ENCODE peak calls at places on chromosomes 3 and 15, in ten cellular contexts. I, E, X, Z, P, M, J, Q, S and F are unnamed samples.

GRCh38 chr3:32996046-32996754 is 44.8 kb downstream of the CCR4 start:
- DNase-seq in I (no peak), E (no peak), X (no peak), Z (no peak), P (no peak), M (no peak), J (no peak), Q (no peak), S (no peak), F (no peak)

GRCh38 chr3:104279617-104280016 is 1087.1 kb upstream of the ALCAM start:
- DNase-seq in I (no peak), E (no peak), X (no peak), Z (no peak), P (no peak), M (no peak), J (no peak), Q (no peak), S (peak), F (no peak)

GRCh38 chr3:18424213-18424861 is 802 bp downstream of the SATB1 start:
- DNase-seq in I (no peak), E (no peak), X (no peak), Z (no peak), P (no peak), M (peak), J (no peak), Q (peak), S (no peak), F (no peak)

GRCh38 chr3:71512000-71512399 is 71.5 kb downstream of the FOXP1 start:
- DNase-seq in I (peak), E (no peak), X (no peak), Z (no peak), P (no peak), M (peak), J (no peak), Q (peak), S (no peak), F (no peak)

GRCh38 chr3:152100491-152101086 is 168.1 kb upstream of the MBNL1 start:
- DNase-seq in I (no peak), E (no peak), X (peak), Z (no peak), P (no peak), M (no peak), J (no peak), Q (no peak), S (peak), F (no peak)

GRCh38 chr3:100158877-100159563 is 44.7 kb upstream of the FILIP1L start:
- DNase-seq in I (no peak), E (no peak), X (no peak), Z (no peak), P (no peak), M (no peak), J (peak), Q (no peak), S (no peak), F (no peak)

GRCh38 chr15:101056366-101057334 is 137.5 kb downstream of the LRRK1 start:
- DNase-seq in I (no peak), E (no peak), X (no peak), Z (no peak), P (no peak), M (peak), J (no peak), Q (no peak), S (peak), F (no peak)

GRCh38 chr15:95857124-95857757 is 473.3 kb upstream of the NR2F2 start:
- DNase-seq in I (no peak), E (no peak), X (no peak), Z (no peak), P (no peak), M (no peak), J (no peak), Q (no peak), S (no peak), F (no peak)

GRCh38 chr3:58418227-58418626 is 15.4 kb downstream of the PDHB start:
- DNase-seq in I (no peak), E (no peak), X (no peak), Z (no peak), P (no peak), M (no peak), J (no peak), Q (no peak), S (no peak), F (no peak)

GRCh38 chr15:64343841-64344240 is 12.1 kb downstream of the CSNK1G1 start:
- DNase-seq in I (no peak), E (no peak), X (no peak), Z (no peak), P (no peak), M (no peak), J (no peak), Q (no peak), S (no peak), F (no peak)

GRCh38 chr15:59306520-59307163 is 66.0 kb downstream of the MYO1E start:
- DNase-seq in I (no peak), E (no peak), X (no peak), Z (no peak), P (no peak), M (no peak), J (no peak), Q (no peak), S (peak), F (no peak)

GRCh38 chr15:75452364-75452967 is 976 bp upstream of the SIN3A start:
- DNase-seq in I (peak), E (peak), X (peak), Z (no peak), P (peak), M (peak), J (peak), Q (peak), S (peak), F (peak)

GRCh38 chr3:196868297-196868661 is 559 bp downstream of the SENP5 start:
- DNase-seq in I (no peak), E (no peak), X (peak), Z (no peak), P (no peak), M (peak), J (peak), Q (no peak), S (no peak), F (no peak)

GRCh38 chr3:188729422-188729821 is 442.3 kb upstream of the TPRG1 start:
- DNase-seq in I (no peak), E (no peak), X (no peak), Z (no peak), P (no peak), M (no peak), J (no peak), Q (no peak), S (no peak), F (no peak)

GRCh38 chr3:195154793-195155535 is 116.0 kb downstream of the XXYLT1 start:
- DNase-seq in I (no peak), E (peak), X (peak), Z (no peak), P (no peak), M (peak), J (peak), Q (no peak), S (peak), F (peak)

GRCh38 chr3:54243262-54243931 is 121.0 kb downstream of the CACNA2D3 start:
- DNase-seq in I (no peak), E (no peak), X (peak), Z (no peak), P (no peak), M (no peak), J (peak), Q (no peak), S (peak), F (no peak)

GRCh38 chr15:29457729-29458128 is 188.1 kb upstream of the NSMCE3 start:
- DNase-seq in I (no peak), E (no peak), X (no peak), Z (no peak), P (no peak), M (no peak), J (no peak), Q (no peak), S (peak), F (no peak)

GRCh38 chr3:10142707-10143560 is 1.4 kb downstream of the VHL start:
- DNase-seq in I (no peak), E (no peak), X (peak), Z (no peak), P (no peak), M (peak), J (no peak), Q (no peak), S (peak), F (no peak)

GRCh38 chr15:95152741-95153140 is 921.4 kb downstream of the MCTP2 start:
- DNase-seq in I (no peak), E (no peak), X (no peak), Z (no peak), P (no peak), M (no peak), J (no peak), Q (no peak), S (no peak), F (no peak)

GRCh38 chr15:57751177-57751800 is 44.8 kb downstream of the POLR2M start:
- DNase-seq in I (no peak), E (no peak), X (peak), Z (no peak), P (no peak), M (peak), J (peak), Q (no peak), S (peak), F (no peak)

GRCh38 chr3:158918008-158918407 is 116.2 kb downstream of the MFSD1 start:
- DNase-seq in I (no peak), E (no peak), X (peak), Z (no peak), P (no peak), M (peak), J (peak), Q (no peak), S (peak), F (no peak)

GRCh38 chr3:78907367-78907766 is 860.4 kb downstream of the ROBO1 start:
- DNase-seq in I (no peak), E (no peak), X (no peak), Z (no peak), P (no peak), M (no peak), J (no peak), Q (no peak), S (peak), F (no peak)

GRCh38 chr15:84890670-84891147 is 6.2 kb downstream of the SLC28A1 start:
- DNase-seq in I (no peak), E (no peak), X (no peak), Z (no peak), P (no peak), M (no peak), J (no peak), Q (no peak), S (no peak), F (no peak)

GRCh38 chr15:59528965-59529402 is 82.6 kb upstream of the GCNT3 start:
- DNase-seq in I (peak), E (peak), X (peak), Z (peak), P (peak), M (peak), J (peak), Q (peak), S (peak), F (peak)

GRCh38 chr3:145959457-145960088 is 201.4 kb downstream of the PLOD2 start:
- DNase-seq in I (no peak), E (no peak), X (no peak), Z (no peak), P (no peak), M (no peak), J (no peak), Q (no peak), S (no peak), F (no peak)

GRCh38 chr15:25054943-25055342 is 100.2 kb downstream of the SNRPN start:
- DNase-seq in I (no peak), E (no peak), X (no peak), Z (no peak), P (no peak), M (no peak), J (no peak), Q (no peak), S (no peak), F (no peak)

GRCh38 chr15:74340139-74340538 is 27.3 kb downstream of the CYP11A1 start:
- DNase-seq in I (no peak), E (no peak), X (peak), Z (no peak), P (no peak), M (peak), J (no peak), Q (no peak), S (peak), F (no peak)

GRCh38 chr15:48823237-48823636 is 12.4 kb upstream of the CEP152 start:
- DNase-seq in I (no peak), E (no peak), X (no peak), Z (no peak), P (no peak), M (peak), J (no peak), Q (no peak), S (peak), F (no peak)

GRCh38 chr3:70359711-70360110 is 47.3 kb upstream of the MDFIC2 start:
- DNase-seq in I (no peak), E (no peak), X (no peak), Z (no peak), P (no peak), M (no peak), J (no peak), Q (no peak), S (no peak), F (no peak)

GRCh38 chr3:138136208-138136607 is 4.0 kb upstream of the A4GNT start:
- DNase-seq in I (no peak), E (no peak), X (no peak), Z (no peak), P (no peak), M (no peak), J (no peak), Q (no peak), S (no peak), F (no peak)

GRCh38 chr3:58325525-58325992 is 7.1 kb upstream of the PXK start:
- DNase-seq in I (no peak), E (no peak), X (no peak), Z (no peak), P (no peak), M (no peak), J (no peak), Q (no peak), S (peak), F (no peak)

GRCh38 chr3:195209836-195210551 is 61.0 kb downstream of the XXYLT1 start:
- DNase-seq in I (no peak), E (no peak), X (no peak), Z (no peak), P (no peak), M (no peak), J (no peak), Q (no peak), S (peak), F (no peak)

GRCh38 chr15:29759596-29759995 is 62.7 kb downstream of the TJP1 start:
- DNase-seq in I (no peak), E (no peak), X (no peak), Z (no peak), P (no peak), M (no peak), J (no peak), Q (no peak), S (no peak), F (no peak)

GRCh38 chr15:80856809-80857377 is 77.7 kb downstream of the CEMIP start:
- DNase-seq in I (no peak), E (no peak), X (peak), Z (no peak), P (no peak), M (peak), J (peak), Q (no peak), S (peak), F (peak)

GRCh38 chr3:176755977-176756376 is 441.3 kb downstream of the TBL1XR1 start:
- DNase-seq in I (no peak), E (no peak), X (no peak), Z (no peak), P (no peak), M (no peak), J (no peak), Q (no peak), S (no peak), F (no peak)